ENCODE peak calls at places on chromosome 16, in four cellular contexts. One of them, this sample, is unnamed.
A peak's percentile ranks its signal among the peaks of the same experiment; 100 is the strongest.

GRCh38 chr16:59046335-59046734 is 312.2 kb upstream of the GOT2 start:
- DNase-seq in fibroblast of the aortic adventitia: no peak
- DNase-seq in astrocyte of the spinal cord: peak; percentile 37
- DNase-seq in esophagus squamous epithelium: no peak
- DNase-seq in this sample: no peak

GRCh38 chr16:57091990-57092785 is at the start of gene CPNE2:
- DNase-seq in fibroblast of the aortic adventitia: peak; percentile 29
- DNase-seq in esophagus squamous epithelium: no peak
- DNase-seq in astrocyte of the spinal cord: peak; percentile 44
- DNase-seq in this sample: no peak

GRCh38 chr16:15043344-15043743 is 12.5 kb downstream of the NTAN1 start:
- DNase-seq in esophagus squamous epithelium: no peak
- DNase-seq in astrocyte of the spinal cord: no peak
- DNase-seq in fibroblast of the aortic adventitia: no peak
- DNase-seq in this sample: peak; percentile 75

GRCh38 chr16:57303021-57303909 is 18.8 kb upstream of the PLLP start:
- DNase-seq in esophagus squamous epithelium: no peak
- DNase-seq in astrocyte of the spinal cord: no peak
- DNase-seq in fibroblast of the aortic adventitia: no peak
- DNase-seq in this sample: no peak

GRCh38 chr16:12067714-12068401 is 91.3 kb downstream of the SNX29 start:
- DNase-seq in fibroblast of the aortic adventitia: peak; percentile 92
- DNase-seq in astrocyte of the spinal cord: peak; percentile 82
- DNase-seq in esophagus squamous epithelium: no peak
- DNase-seq in this sample: peak; percentile 72

GRCh38 chr16:57593021-57593420 is 35.4 kb upstream of the ADGRG1 start:
- DNase-seq in fibroblast of the aortic adventitia: no peak
- DNase-seq in astrocyte of the spinal cord: no peak
- DNase-seq in esophagus squamous epithelium: no peak
- DNase-seq in this sample: no peak

GRCh38 chr16:15031179-15031578 is 24.7 kb downstream of the NTAN1 start:
- DNase-seq in fibroblast of the aortic adventitia: no peak
- DNase-seq in astrocyte of the spinal cord: no peak
- DNase-seq in esophagus squamous epithelium: no peak
- DNase-seq in this sample: no peak

GRCh38 chr16:89346869-89347268 is 129.4 kb downstream of the ZNF778 start:
- DNase-seq in esophagus squamous epithelium: no peak
- DNase-seq in fibroblast of the aortic adventitia: no peak
- DNase-seq in astrocyte of the spinal cord: no peak
- DNase-seq in this sample: no peak

GRCh38 chr16:83002351-83003334 is 375.9 kb downstream of the CDH13 start:
- DNase-seq in fibroblast of the aortic adventitia: peak; percentile 70
- DNase-seq in esophagus squamous epithelium: no peak
- DNase-seq in astrocyte of the spinal cord: peak; percentile 15
- DNase-seq in this sample: no peak

GRCh38 chr16:67653131-67654068 is 6.7 kb downstream of the ACD start:
- DNase-seq in astrocyte of the spinal cord: no peak
- DNase-seq in fibroblast of the aortic adventitia: no peak
- DNase-seq in esophagus squamous epithelium: no peak
- DNase-seq in this sample: no peak
- TF ChIP-seq CTCF in astrocyte of the spinal cord: no peak
- TF ChIP-seq CTCF in fibroblast of the aortic adventitia: peak; percentile 18
- TF ChIP-seq CTCF in esophagus squamous epithelium: peak; percentile 39
- TF ChIP-seq CTCF in this sample: peak; percentile 34

GRCh38 chr16:74698220-74698619 is 2.4 kb downstream of the MLKL start:
- DNase-seq in esophagus squamous epithelium: no peak
- DNase-seq in fibroblast of the aortic adventitia: peak; percentile 2
- DNase-seq in astrocyte of the spinal cord: no peak
- DNase-seq in this sample: peak; percentile 29

GRCh38 chr16:74700206-74701040 is at the start of gene MLKL:
- DNase-seq in fibroblast of the aortic adventitia: peak; percentile 51
- DNase-seq in esophagus squamous epithelium: no peak
- DNase-seq in astrocyte of the spinal cord: no peak
- DNase-seq in this sample: peak; percentile 58

GRCh38 chr16:74695450-74696422 is 4.9 kb downstream of the MLKL start:
- DNase-seq in fibroblast of the aortic adventitia: peak; percentile 95
- DNase-seq in astrocyte of the spinal cord: peak; percentile 87
- DNase-seq in esophagus squamous epithelium: peak; percentile 56
- DNase-seq in this sample: peak; percentile 93

GRCh38 chr16:74699666-74700065 is 996 bp downstream of the MLKL start:
- DNase-seq in astrocyte of the spinal cord: no peak
- DNase-seq in esophagus squamous epithelium: no peak
- DNase-seq in fibroblast of the aortic adventitia: no peak
- DNase-seq in this sample: no peak
- H3K4me3 ChIP-seq in astrocyte of the spinal cord: peak overlapping the region; percentile 86
- H3K4me3 ChIP-seq in esophagus squamous epithelium: peak overlapping the region; percentile 83
- H3K4me3 ChIP-seq in fibroblast of the aortic adventitia: peak overlapping the region; percentile 43
- H3K4me3 ChIP-seq in this sample: peak overlapping the region; percentile 72

GRCh38 chr16:27080870-27081269 is 14.1 kb downstream of the C16orf82 start:
- DNase-seq in astrocyte of the spinal cord: no peak
- DNase-seq in fibroblast of the aortic adventitia: peak; percentile 2
- DNase-seq in esophagus squamous epithelium: no peak
- DNase-seq in this sample: no peak
- TF ChIP-seq CTCF in astrocyte of the spinal cord: peak; percentile 35
- TF ChIP-seq CTCF in fibroblast of the aortic adventitia: peak; percentile 48
- TF ChIP-seq CTCF in esophagus squamous epithelium: peak; percentile 33
- TF ChIP-seq CTCF in this sample: no peak

GRCh38 chr16:6484121-6484520 is 848.5 kb upstream of the RBFOX1 start:
- DNase-seq in fibroblast of the aortic adventitia: no peak
- DNase-seq in astrocyte of the spinal cord: no peak
- DNase-seq in esophagus squamous epithelium: no peak
- DNase-seq in this sample: no peak
- H3K4me3 ChIP-seq in fibroblast of the aortic adventitia: no peak overlapping the region
- H3K4me3 ChIP-seq in astrocyte of the spinal cord: no peak overlapping the region
- H3K4me3 ChIP-seq in esophagus squamous epithelium: no peak overlapping the region
- H3K4me3 ChIP-seq in this sample: no peak overlapping the region

DNA sequence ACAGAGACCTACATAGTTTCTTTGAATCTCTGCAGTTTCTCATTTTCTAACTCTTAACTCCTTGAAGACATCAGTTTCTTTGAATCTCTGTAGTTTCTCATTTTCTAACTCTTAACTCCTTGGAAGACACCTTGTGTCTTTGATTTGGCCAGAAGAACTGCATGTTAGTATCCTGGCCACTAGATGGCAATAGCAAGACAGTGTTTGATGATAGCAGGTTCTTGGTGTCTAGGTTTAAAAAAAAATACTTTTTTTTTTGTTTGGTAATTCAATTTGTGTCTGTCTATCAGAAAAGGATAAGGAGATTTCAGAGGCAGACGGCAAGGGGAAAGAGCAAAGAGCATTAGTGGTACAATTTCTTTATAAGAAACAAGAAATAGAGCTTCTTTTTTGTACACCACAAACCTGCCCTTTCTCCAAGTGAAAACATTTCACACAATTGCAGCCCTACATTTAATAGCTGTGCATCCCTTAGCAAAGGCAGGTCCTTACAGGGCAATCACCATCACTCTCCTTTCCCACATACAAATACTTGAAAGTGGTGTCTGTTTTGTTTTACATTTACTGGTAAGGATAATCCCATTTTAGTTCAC is 1324.9 kb upstream of the CDH8 start:
- DNase-seq in fibroblast of the aortic adventitia: peak; percentile 75
- DNase-seq in esophagus squamous epithelium: no peak
- DNase-seq in astrocyte of the spinal cord: peak; percentile 67
- DNase-seq in this sample: peak; percentile 55
- TF ChIP-seq CTCF in fibroblast of the aortic adventitia: peak; percentile 88
- TF ChIP-seq CTCF in esophagus squamous epithelium: peak; percentile 66
- TF ChIP-seq CTCF in astrocyte of the spinal cord: peak; percentile 86
- TF ChIP-seq CTCF in this sample: peak; percentile 62

DNA sequence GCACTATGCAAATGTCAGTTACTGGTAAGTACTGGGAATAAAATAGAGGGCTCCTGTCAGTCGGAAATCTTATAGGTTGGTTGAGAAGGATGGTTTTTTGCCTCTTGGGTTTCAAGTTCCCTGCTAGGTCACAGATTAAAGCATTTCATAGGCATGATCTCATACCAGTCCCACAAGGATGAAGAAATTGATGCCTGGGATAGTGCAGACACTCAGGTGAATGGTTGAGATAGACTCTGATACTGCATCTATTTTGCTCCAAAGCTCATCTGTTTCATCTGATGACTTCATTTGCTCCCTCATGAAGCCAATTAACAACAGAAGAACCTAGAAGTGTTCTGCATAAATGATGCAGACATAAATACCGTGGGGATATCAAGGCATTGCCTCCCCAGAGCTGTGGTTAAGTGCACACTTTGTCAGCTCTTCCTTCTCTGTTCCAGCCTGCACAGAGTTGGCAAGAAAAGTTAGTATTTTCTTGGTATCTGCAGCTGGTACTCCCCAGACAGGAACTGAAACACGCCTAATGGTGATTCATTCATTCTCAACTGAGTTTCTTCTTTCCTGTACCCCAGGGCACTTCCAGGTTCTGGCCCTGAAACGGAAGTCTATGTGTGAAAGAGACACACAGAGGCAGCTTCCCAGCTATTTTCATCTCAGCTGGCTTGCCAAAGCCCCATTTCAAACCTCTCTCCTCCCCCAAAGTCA is 418.3 kb upstream of the SALL1 start:
- DNase-seq in astrocyte of the spinal cord: peak; percentile 37
- DNase-seq in fibroblast of the aortic adventitia: peak; percentile 45
- DNase-seq in esophagus squamous epithelium: no peak
- DNase-seq in this sample: peak; percentile 92
- H3K4me3 ChIP-seq in astrocyte of the spinal cord: no peak overlapping the region
- H3K4me3 ChIP-seq in fibroblast of the aortic adventitia: no peak overlapping the region
- H3K4me3 ChIP-seq in esophagus squamous epithelium: no peak overlapping the region
- H3K4me3 ChIP-seq in this sample: no peak overlapping the region

GRCh38 chr16:10668322-10669045 is 26.2 kb downstream of the TEKT5 start:
- DNase-seq in esophagus squamous epithelium: no peak
- DNase-seq in fibroblast of the aortic adventitia: peak; percentile 19
- DNase-seq in astrocyte of the spinal cord: peak; percentile 8
- DNase-seq in this sample: no peak
- TF ChIP-seq CTCF in esophagus squamous epithelium: peak; percentile 51
- TF ChIP-seq CTCF in fibroblast of the aortic adventitia: peak; percentile 55
- TF ChIP-seq CTCF in astrocyte of the spinal cord: peak; percentile 69
- TF ChIP-seq CTCF in this sample: peak; percentile 63

GRCh38 chr16:29806641-29807425 is 504 bp downstream of the MAZ start:
- DNase-seq in esophagus squamous epithelium: no peak
- DNase-seq in fibroblast of the aortic adventitia: no peak
- DNase-seq in astrocyte of the spinal cord: peak; percentile 64
- DNase-seq in this sample: no peak

GRCh38 chr16:29804020-29804419 is 2.3 kb upstream of the MAZ start:
- DNase-seq in astrocyte of the spinal cord: no peak
- DNase-seq in fibroblast of the aortic adventitia: no peak
- DNase-seq in esophagus squamous epithelium: no peak
- DNase-seq in this sample: no peak

GRCh38 chr16:29804455-29805231 is 1.7 kb upstream of the MAZ start:
- DNase-seq in fibroblast of the aortic adventitia: peak; percentile 47
- DNase-seq in astrocyte of the spinal cord: peak; percentile 31
- DNase-seq in esophagus squamous epithelium: no peak
- DNase-seq in this sample: no peak

GRCh38 chr16:29806096-29806579 is at the start of gene MAZ:
- DNase-seq in fibroblast of the aortic adventitia: no peak
- DNase-seq in astrocyte of the spinal cord: no peak
- DNase-seq in esophagus squamous epithelium: no peak
- DNase-seq in this sample: peak; percentile 72

GRCh38 chr16:29805232-29806095 is 865 bp upstream of the MAZ start:
- DNase-seq in astrocyte of the spinal cord: peak; percentile 98
- DNase-seq in esophagus squamous epithelium: peak; percentile 87
- DNase-seq in fibroblast of the aortic adventitia: peak; percentile 96
- DNase-seq in this sample: peak; percentile 86
- H3K4me3 ChIP-seq in astrocyte of the spinal cord: peak overlapping the region; percentile 71
- H3K4me3 ChIP-seq in esophagus squamous epithelium: peak overlapping the region; percentile 72
- H3K4me3 ChIP-seq in fibroblast of the aortic adventitia: peak overlapping the region; percentile 93
- H3K4me3 ChIP-seq in this sample: peak overlapping the region; percentile 64